ENCODE peak calls at places on chromosomes 1 and 21, in four cellular contexts. I is HepG2, P is SK-N-SH, L is HCT116. V is an unnamed sample.

GRCh38 chr1:185556551-185556950 is 177.6 kb upstream of the HMCN1 start:
- DNase-seq in P (no peak), L (no peak), I (no peak), V (no peak)

GRCh38 chr1:245858683-245859509 is 648.2 kb downstream of the SMYD3 start:
- DNase-seq in P (peak), I (no peak), L (no peak), V (no peak)

GRCh38 chr1:157653494-157653873 is 47.1 kb downstream of the FCRL3 start:
- DNase-seq in I (no peak), P (no peak), L (no peak), V (no peak)

GRCh38 chr1:234478152-234478480 is 863 bp downstream of the TARBP1 start:
- DNase-seq in I (peak), L (no peak), P (peak), V (no peak)

GRCh38 chr21:34836933-34837505 is 168.2 kb downstream of the CLIC6 start:
- DNase-seq in P (no peak), L (no peak), I (no peak), V (no peak)

GRCh38 chr1:203650012-203650836 is 23.6 kb downstream of the ATP2B4 start:
- DNase-seq in I (no peak), L (no peak), P (peak), V (peak)

GRCh38 chr1:93842750-93843500 is 36.1 kb downstream of the DNTTIP2 start:
- DNase-seq in L (no peak), I (no peak), P (no peak), V (no peak)

GRCh38 chr1:215992620-215993019 is 425.5 kb downstream of the KCTD3 start:
- DNase-seq in P (peak), I (peak), L (no peak), V (no peak)

GRCh38 chr1:92446546-92446945 is 40.2 kb downstream of the GFI1 start:
- DNase-seq in P (no peak), L (no peak), I (no peak), V (no peak)

GRCh38 chr1:92218559-92218958 is 844 bp downstream of the C1orf146 start:
- DNase-seq in P (no peak), I (no peak), L (no peak), V (no peak)

GRCh38 chr1:116824631-116825399 is 70.6 kb downstream of the CD2 start:
- DNase-seq in L (no peak), I (no peak), P (peak), V (no peak)

GRCh38 chr1:67004176-67004575 is 49.8 kb downstream of the SLC35D1 start:
- DNase-seq in L (no peak), P (no peak), I (no peak), V (no peak)

GRCh38 chr1:61743716-61744620 is 1.7 kb downstream of the PATJ start:
- DNase-seq in P (no peak), L (no peak), I (no peak), V (no peak)

GRCh38 chr1:62439652-62440371 is 3.0 kb downstream of the USP1 start:
- DNase-seq in P (no peak), L (no peak), I (peak), V (no peak)

GRCh38 chr1:196577386-196577785 is 30.9 kb downstream of the KCNT2 start:
- DNase-seq in I (no peak), L (no peak), P (no peak), V (no peak)

GRCh38 chr1:179025975-179026812 is 500 bp downstream of the FAM20B start:
- DNase-seq in I (peak), P (peak), L (peak), V (peak)

GRCh38 chr1:200367841-200368534 is 41.8 kb downstream of the ZNF281 start:
- DNase-seq in P (no peak), L (no peak), I (no peak), V (no peak)

GRCh38 chr1:219963432-219963831 is 35.1 kb upstream of the SLC30A10 start:
- DNase-seq in P (no peak), I (peak), L (no peak), V (no peak)

GRCh38 chr1:18100493-18101063 is 7.0 kb upstream of the IGSF21 start:
- DNase-seq in I (peak), P (peak), L (peak), V (peak)

GRCh38 chr1:76674689-76675088 is 192.6 kb upstream of the ST6GALNAC5 start:
- DNase-seq in I (no peak), P (no peak), L (no peak), V (no peak)

GRCh38 chr1:27522860-27523665 is 33.1 kb upstream of the WASF2 start:
- DNase-seq in P (no peak), L (no peak), I (peak), V (peak)

GRCh38 chr21:38847556-38847955 is 41.8 kb downstream of the ETS2 start:
- DNase-seq in P (no peak), I (no peak), L (no peak), V (no peak)

GRCh38 chr1:226125097-226125630 is 61.4 kb downstream of the ACBD3 start:
- DNase-seq in P (peak), L (peak), I (peak), V (peak)

GRCh38 chr1:39269791-39270342 is 65.4 kb downstream of the MACF1 start:
- DNase-seq in P (no peak), L (no peak), I (peak), V (no peak)

GRCh38 chr1:214317300-214317699 is 36.3 kb downstream of the SMYD2 start:
- DNase-seq in L (no peak), I (peak), P (no peak), V (no peak)

GRCh38 chr21:42010507-42011493 is 640 bp upstream of the ZBTB21 start:
- DNase-seq in I (peak), L (no peak), P (peak), V (peak)

GRCh38 chr1:93296555-93297154 is 49.1 kb upstream of the DR1 start:
- DNase-seq in P (no peak), I (no peak), L (no peak), V (no peak)

GRCh38 chr1:60573726-60574409 is 500.3 kb upstream of the C1orf87 start:
- DNase-seq in I (peak), P (no peak), L (peak), V (peak)

GRCh38 chr1:236128646-236129178 is 13.6 kb upstream of the GPR137B start:
- DNase-seq in L (no peak), I (no peak), P (peak), V (no peak)

GRCh38 chr1:178192686-178193085 is 98.8 kb downstream of the RASAL2 start:
- DNase-seq in P (no peak), I (no peak), L (no peak), V (peak)

GRCh38 chr1:43238104-43238503 is 31.7 kb upstream of the TMEM125 start:
- DNase-seq in P (peak), I (peak), L (peak), V (peak)

GRCh38 chr1:110212165-110213142 is 2.3 kb downstream of the KCNC4 start:
- DNase-seq in L (no peak), I (no peak), P (no peak), V (peak)

GRCh38 chr1:173853074-173853473 is 14.7 kb downstream of the GAS5 start:
- DNase-seq in P (no peak), L (no peak), I (no peak), V (peak)

GRCh38 chr21:37669249-37669648 is 247.0 kb downstream of the KCNJ6 start:
- DNase-seq in I (no peak), L (no peak), P (no peak), V (no peak)

GRCh38 chr1:208278638-208279037 is 34.5 kb upstream of the PLXNA2 start:
- DNase-seq in I (no peak), P (no peak), L (no peak), V (no peak)

GRCh38 chr1:36984026-36984425 is 50.3 kb downstream of the GRIK3 start:
- DNase-seq in P (no peak), L (no peak), I (no peak), V (no peak)

GRCh38 chr1:5990913-5991783 is 1.1 kb downstream of the NPHP4 start:
- DNase-seq in L (no peak), P (peak), I (no peak), V (peak)
- TF ChIP-seq MAX in L (no peak), P (no peak), I (no peak), V (peak)

DNA sequence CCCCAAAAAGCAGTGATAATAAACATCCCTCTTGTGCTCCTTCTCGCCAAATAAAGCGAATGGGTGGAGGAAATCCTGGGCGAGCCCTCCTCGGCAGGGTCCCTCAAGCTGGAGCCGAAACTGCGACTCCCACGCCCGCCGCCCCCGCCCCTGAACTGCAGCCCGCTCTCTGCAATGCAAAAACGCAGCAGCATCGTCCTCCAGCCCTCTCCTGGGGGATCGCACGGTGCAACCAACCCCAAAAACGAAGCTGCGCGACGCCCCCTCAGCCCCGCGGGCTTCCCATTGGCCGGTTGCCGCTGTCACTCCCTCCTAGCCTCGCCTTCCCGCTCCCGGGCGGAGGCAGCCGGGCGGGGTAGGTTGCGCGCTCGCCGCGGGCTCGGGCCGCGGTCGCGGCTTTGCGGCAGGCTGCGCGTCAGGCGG is at the start of gene TMCC2:
- DNase-seq in L (peak), I (peak), P (peak), V (peak)
- TF ChIP-seq POLR2AphosphoS5 in L (peak), I (no peak), P (peak), V (no peak)

DNA sequence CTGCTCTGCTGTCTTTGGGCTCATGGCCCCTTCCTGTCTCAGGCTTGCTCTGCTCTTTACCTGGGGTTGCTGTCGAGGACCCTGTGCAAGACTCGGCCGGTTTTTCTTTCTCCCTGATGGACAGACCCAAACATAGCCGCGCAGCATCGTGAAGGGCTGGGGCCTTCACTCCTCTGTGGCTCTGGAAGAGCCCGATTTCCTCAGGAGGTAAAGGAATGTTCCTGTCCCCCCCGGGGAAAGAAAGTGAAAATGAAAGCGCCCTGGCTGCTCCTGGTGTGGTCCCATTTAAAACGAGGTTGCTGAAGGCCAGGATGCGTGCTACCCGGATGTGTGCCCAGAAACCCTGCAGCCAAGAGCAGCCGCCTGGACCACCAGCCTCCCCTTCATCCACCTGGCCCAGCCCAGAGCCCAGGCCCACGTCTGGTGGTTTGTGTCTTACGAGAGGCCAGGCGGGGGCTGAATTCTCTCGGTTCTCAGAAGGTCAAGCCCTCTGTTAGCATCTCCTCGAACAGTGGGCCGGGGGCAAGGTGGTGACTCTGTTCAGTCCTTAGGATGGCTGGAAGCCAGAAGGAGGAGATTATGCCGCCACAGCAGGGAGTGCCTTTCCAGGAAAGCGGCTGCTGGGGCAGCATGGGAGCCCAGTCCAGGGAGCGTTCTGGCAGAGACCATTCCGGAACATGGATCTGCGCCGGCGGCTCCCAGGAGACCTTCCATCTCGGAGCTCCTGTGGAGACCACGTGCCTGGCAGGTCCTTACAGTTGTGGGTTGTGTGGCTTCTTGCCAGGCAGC is 1.2 kb downstream of the GUK1 start:
- DNase-seq in P (peak), I (no peak), L (no peak), V (peak)
- TF ChIP-seq MAX in P (no peak), I (peak), L (no peak), V (no peak)

GRCh38 chr1:3852091-3852490 is 4.9 kb downstream of the CEP104 start:
- DNase-seq in P (no peak), I (no peak), L (no peak), V (no peak)

GRCh38 chr1:3858231-3858981 is 1.1 kb downstream of the DFFB start:
- DNase-seq in I (peak), P (peak), L (no peak), V (peak)

GRCh38 chr1:3857791-3858129 is 484 bp downstream of the DFFB start:
- DNase-seq in I (no peak), L (no peak), P (no peak), V (peak)

GRCh38 chr1:3852711-3853498 is 4.1 kb downstream of the CEP104 start:
- DNase-seq in I (no peak), L (no peak), P (no peak), V (no peak)

GRCh38 chr1:3856923-3857790 is at the start of the genes CEP104 and DFFB:
- DNase-seq in L (peak), I (peak), P (peak), V (peak)
- TF ChIP-seq POLR2AphosphoS5 in L (peak), I (peak), P (peak), V (peak)